ENCODE peak calls at places on chromosomes 3 and 15, in seven cellular contexts. S is WTC11, B is HEK293T, C is HepG2, K is GM12878, V is H1, R is K562. J is an unnamed sample.
A peak's percentile ranks its signal among the peaks of the same experiment; 100 is the strongest.

GRCh38 chr3:122343654-122344053 is 18.6 kb downstream of the CSTA start:
- DNase-seq in R (no peak), K (no peak), S (no peak), V (no peak), C (no peak), B (no peak), J (no peak)

GRCh38 chr3:25604107-25604805 is 60.5 kb downstream of the TOP2B start:
- DNase-seq in V (no peak), K (no peak), C (no peak), B (no peak), S (no peak), R (peak; percentile 57), J (no peak)

GRCh38 chr15:43220991-43221403 is at the start of gene EPB42:
- DNase-seq in K (no peak), B (no peak), R (peak; percentile 66), C (no peak), S (no peak), V (no peak), J (no peak)

GRCh38 chr15:40296561-40297230 is 11.0 kb downstream of the PLCB2 start:
- DNase-seq in C (no peak), R (no peak), S (no peak), B (no peak), K (no peak), V (no peak), J (no peak)

GRCh38 chr15:78415284-78415683 is 22.7 kb upstream of the IREB2 start:
- DNase-seq in K (no peak), S (no peak), R (peak; percentile 21), B (peak; percentile 54), C (no peak), V (no peak), J (peak; percentile 28)

GRCh38 chr3:148233403-148233802 is 464.3 kb upstream of the AGTR1 start:
- DNase-seq in R (no peak), B (no peak), K (no peak), V (no peak), S (no peak), C (no peak), J (no peak)

GRCh38 chr15:51243774-51244173 is 94.6 kb downstream of the CYP19A1 start:
- DNase-seq in V (no peak), B (no peak), C (peak; percentile 6), R (no peak), S (no peak), K (no peak), J (peak; percentile 34)

GRCh38 chr3:128629936-128630335 is 20.7 kb downstream of the RPN1 start:
- DNase-seq in R (no peak), C (no peak), S (no peak), V (no peak), K (no peak), B (no peak), J (no peak)

GRCh38 chr15:84810073-84810840 is 6.9 kb upstream of the ALPK3 start:
- DNase-seq in C (no peak), R (no peak), S (no peak), K (no peak), V (no peak), B (no peak), J (no peak)

GRCh38 chr3:195207056-195207455 is 63.9 kb downstream of the XXYLT1 start:
- DNase-seq in C (no peak), V (peak; percentile 32), K (no peak), B (no peak), S (no peak), R (no peak), J (no peak)

GRCh38 chr3:151538706-151539403 is 78.0 kb upstream of the IGSF10 start:
- DNase-seq in B (no peak), S (no peak), C (no peak), V (no peak), R (peak; percentile 8), K (no peak), J (no peak)

GRCh38 chr3:47108546-47108945 is 55.4 kb downstream of the SETD2 start:
- DNase-seq in S (no peak), R (no peak), V (no peak), C (no peak), K (no peak), B (no peak), J (no peak)

GRCh38 chr15:69465253-69465652 is 12.6 kb downstream of the RPLP1 start:
- DNase-seq in C (no peak), V (no peak), S (no peak), K (no peak), R (no peak), B (no peak), J (no peak)

GRCh38 chr15:38069506-38069905 is 135.1 kb downstream of the TMCO5A start:
- DNase-seq in C (no peak), R (no peak), K (no peak), B (no peak), S (no peak), V (no peak), J (no peak)

GRCh38 chr15:31274496-31275330 is 51.9 kb upstream of the KLF13 start:
- DNase-seq in V (peak; percentile 35), C (peak; percentile 40), R (no peak), B (no peak), S (peak; percentile 10), K (no peak), J (no peak)

GRCh38 chr15:77859491-77860060 is 217.9 kb downstream of the TBC1D2B start:
- DNase-seq in S (peak; percentile 67), R (no peak), V (no peak), B (no peak), C (no peak), K (no peak), J (no peak)

GRCh38 chr3:133662256-133662773 is 574 bp upstream of the TOPBP1 start:
- DNase-seq in B (peak; percentile 31), C (peak; percentile 71), S (no peak), R (peak; percentile 32), K (no peak), V (no peak), J (no peak)

GRCh38 chr15:71784719-71785118 is 25.6 kb upstream of the NR2E3 start:
- DNase-seq in R (peak; percentile 49), B (no peak), V (peak; percentile 85), K (no peak), S (peak; percentile 71), C (no peak), J (no peak)

GRCh38 chr3:71305246-71306206 is 278.0 kb downstream of the FOXP1 start:
- DNase-seq in C (peak; percentile 70), V (peak; percentile 62), K (no peak), S (peak; percentile 77), R (no peak), B (peak; percentile 42), J (no peak)

GRCh38 chr3:42572278-42572677 is 9.5 kb downstream of the SEC22C start:
- DNase-seq in V (peak; percentile 74), S (peak; percentile 73), C (peak; percentile 62), K (no peak), B (peak; percentile 67), R (peak; percentile 37), J (peak; percentile 41)

GRCh38 chr15:55799287-55800212 is 56.6 kb upstream of the PRTG start:
- DNase-seq in S (peak; percentile 79), B (peak; percentile 56), C (peak; percentile 46), K (peak; percentile 4), R (peak; percentile 40), V (peak; percentile 84), J (peak; percentile 32)

GRCh38 chr3:129992781-129993180 is 18.3 kb downstream of the TRH start:
- DNase-seq in V (peak; percentile 52), K (no peak), B (peak; percentile 53), C (peak; percentile 21), R (peak; percentile 31), S (peak; percentile 37), J (no peak)

GRCh38 chr15:85063088-85063487 is 81.4 kb downstream of the PDE8A start:
- DNase-seq in B (no peak), K (no peak), S (no peak), C (no peak), R (no peak), V (no peak), J (no peak)

GRCh38 chr3:60228823-60229222 is 1022.4 kb downstream of the FHIT start:
- DNase-seq in V (no peak), C (no peak), K (no peak), B (no peak), S (no peak), R (no peak), J (no peak)

GRCh38 chr3:19474169-19474568 is 325.9 kb downstream of the KCNH8 start:
- DNase-seq in S (no peak), V (no peak), B (no peak), K (no peak), C (no peak), R (no peak), J (no peak)

GRCh38 chr15:63484433-63484832 is 20.0 kb upstream of the USP3 start:
- DNase-seq in B (no peak), V (no peak), C (no peak), S (no peak), R (no peak), K (no peak), J (no peak)
- TF ChIP-seq SP1 in B (no peak), V (no peak), C (no peak), S (no peak), R (no peak), K (no peak), J (no peak)

GRCh38 chr15:90829942-90830440 is 38.4 kb upstream of the FURIN start:
- DNase-seq in S (no peak), K (no peak), V (no peak), B (no peak), R (no peak), C (no peak), J (no peak)
- TF ChIP-seq SP1 in S (no peak), K (peak; percentile 31), V (no peak), B (no peak), R (no peak), C (no peak), J (no peak)

DNA sequence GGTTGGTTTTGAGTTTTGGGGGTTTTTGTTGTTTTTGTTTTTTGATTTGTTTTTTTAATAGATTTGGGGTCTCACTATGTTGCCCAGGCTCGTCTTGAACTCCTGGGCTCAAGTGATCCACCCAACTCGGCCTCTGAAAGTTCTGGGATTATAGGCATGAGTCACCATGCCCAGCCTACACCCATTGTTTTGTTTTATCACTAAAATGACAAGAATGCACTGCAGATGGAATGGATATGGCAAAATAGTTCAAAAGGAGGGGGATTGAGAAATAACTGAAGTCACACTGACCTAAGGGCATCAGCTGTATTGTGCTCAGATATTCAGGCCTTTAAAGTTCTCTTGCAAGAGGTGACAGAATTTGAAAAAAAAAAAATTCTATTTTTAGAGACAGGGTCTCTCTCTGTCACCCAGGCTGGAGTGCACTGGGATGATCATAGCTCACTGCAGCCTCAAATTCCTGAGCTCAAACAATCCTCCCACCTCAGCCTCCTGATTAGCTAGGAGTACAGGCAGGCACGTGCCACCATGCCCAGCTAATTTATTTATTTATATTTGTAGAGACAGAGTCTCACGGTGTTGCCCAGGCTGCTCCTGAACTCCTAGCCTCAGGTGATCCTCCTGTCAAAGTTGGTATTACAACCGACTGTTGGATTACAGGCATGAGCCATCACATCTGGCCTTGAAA is 4.4 kb upstream of the RASA2 start:
- DNase-seq in K (no peak), V (no peak), S (no peak), C (peak; percentile 90), B (no peak), R (no peak), J (peak; percentile 15)
- TF ChIP-seq SP1 in K (no peak), V (no peak), S (no peak), C (no peak), B (no peak), R (no peak), J (peak; percentile 13)

DNA sequence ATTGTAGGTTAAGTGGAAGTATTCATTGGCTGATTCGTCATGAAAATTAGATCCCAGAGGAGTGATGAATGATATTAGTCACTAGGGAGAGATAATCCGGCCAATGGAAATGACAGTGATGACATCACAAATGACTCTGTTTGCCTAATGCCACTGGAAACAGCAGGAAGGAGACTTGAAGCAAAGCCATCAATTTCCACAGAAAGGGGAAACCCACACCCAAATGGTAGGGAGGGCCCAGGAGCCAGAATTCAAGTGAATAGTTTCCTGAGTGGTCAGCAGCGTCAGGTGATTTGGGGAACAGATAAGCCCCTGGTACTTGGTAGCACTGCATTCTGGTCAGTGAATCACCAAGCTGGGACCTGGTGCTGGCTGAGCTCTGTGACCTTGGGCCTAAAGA is 3.3 kb upstream of the ADAMTS9 start:
- DNase-seq in V (no peak), S (no peak), R (no peak), C (no peak), B (no peak), K (no peak), J (no peak)
- TF ChIP-seq SP1 in V (no peak), S (no peak), R (no peak), C (no peak), B (no peak), K (no peak), J (no peak)